ENCODE peak calls at places on chromosomes 11 and 22, in five cellular contexts. One of them, this sample, is unnamed.

GRCh38 chr11:120512727-120513435 is 1.3 kb downstream of the GRIK4 start:
- DNase-seq in activated CD8-positive, alpha-beta memory T cell treated with anti-CD3 and anti-CD28 coated beads for 1 hour: no peak
- DNase-seq in left ventricle myocardium inferior: no peak
- DNase-seq in right cardiac atrium: no peak
- DNase-seq in HCEC 1CT: no peak
- DNase-seq in this sample: no peak

GRCh38 chr22:49749885-49750510 is 77.7 kb downstream of the BRD1 start:
- DNase-seq in right cardiac atrium: no peak
- DNase-seq in activated CD8-positive, alpha-beta memory T cell treated with anti-CD3 and anti-CD28 coated beads for 1 hour: no peak
- DNase-seq in left ventricle myocardium inferior: no peak
- DNase-seq in HCEC 1CT: no peak
- DNase-seq in this sample: no peak

GRCh38 chr11:111937461-111937769 is 272 bp downstream of the DIXDC1 start:
- DNase-seq in HCEC 1CT: no peak
- DNase-seq in activated CD8-positive, alpha-beta memory T cell treated with anti-CD3 and anti-CD28 coated beads for 1 hour: no peak
- DNase-seq in left ventricle myocardium inferior: no peak
- DNase-seq in right cardiac atrium: no peak
- DNase-seq in this sample: no peak

GRCh38 chr11:413120-414081 is 1.4 kb downstream of the SIGIRR start:
- DNase-seq in left ventricle myocardium inferior: no peak
- DNase-seq in HCEC 1CT: no peak
- DNase-seq in right cardiac atrium: peak
- DNase-seq in activated CD8-positive, alpha-beta memory T cell treated with anti-CD3 and anti-CD28 coated beads for 1 hour: no peak
- DNase-seq in this sample: no peak

GRCh38 chr11:79367844-79368243 is 73.0 kb downstream of the TENM4 start:
- DNase-seq in right cardiac atrium: no peak
- DNase-seq in HCEC 1CT: no peak
- DNase-seq in activated CD8-positive, alpha-beta memory T cell treated with anti-CD3 and anti-CD28 coated beads for 1 hour: no peak
- DNase-seq in left ventricle myocardium inferior: no peak
- DNase-seq in this sample: no peak

GRCh38 chr11:986270-986951 is 50.1 kb downstream of the MUC6 start:
- DNase-seq in activated CD8-positive, alpha-beta memory T cell treated with anti-CD3 and anti-CD28 coated beads for 1 hour: no peak
- DNase-seq in right cardiac atrium: peak
- DNase-seq in left ventricle myocardium inferior: no peak
- DNase-seq in HCEC 1CT: no peak
- DNase-seq in this sample: no peak

GRCh38 chr11:14973621-14974020 is 1.5 kb upstream of the CALCA start:
- DNase-seq in right cardiac atrium: no peak
- DNase-seq in left ventricle myocardium inferior: no peak
- DNase-seq in HCEC 1CT: no peak
- DNase-seq in activated CD8-positive, alpha-beta memory T cell treated with anti-CD3 and anti-CD28 coated beads for 1 hour: no peak
- DNase-seq in this sample: no peak

GRCh38 chr11:126163074-126163700 is 48.3 kb downstream of the RPUSD4 start:
- DNase-seq in activated CD8-positive, alpha-beta memory T cell treated with anti-CD3 and anti-CD28 coated beads for 1 hour: no peak
- DNase-seq in right cardiac atrium: no peak
- DNase-seq in HCEC 1CT: peak
- DNase-seq in left ventricle myocardium inferior: no peak
- DNase-seq in this sample: no peak

GRCh38 chr11:22624742-22625447 is 728 bp downstream of the FANCF start:
- DNase-seq in right cardiac atrium: no peak
- DNase-seq in left ventricle myocardium inferior: peak
- DNase-seq in HCEC 1CT: peak
- DNase-seq in activated CD8-positive, alpha-beta memory T cell treated with anti-CD3 and anti-CD28 coated beads for 1 hour: no peak
- DNase-seq in this sample: peak

GRCh38 chr11:28152743-28153142 is 44.6 kb downstream of the METTL15 start:
- DNase-seq in left ventricle myocardium inferior: no peak
- DNase-seq in right cardiac atrium: no peak
- DNase-seq in activated CD8-positive, alpha-beta memory T cell treated with anti-CD3 and anti-CD28 coated beads for 1 hour: no peak
- DNase-seq in HCEC 1CT: no peak
- DNase-seq in this sample: no peak

GRCh38 chr22:50422046-50422445 is 52.8 kb downstream of the SBF1 start:
- DNase-seq in left ventricle myocardium inferior: no peak
- DNase-seq in right cardiac atrium: peak
- DNase-seq in HCEC 1CT: no peak
- DNase-seq in activated CD8-positive, alpha-beta memory T cell treated with anti-CD3 and anti-CD28 coated beads for 1 hour: no peak
- DNase-seq in this sample: no peak

GRCh38 chr22:29580200-29580810 is 608 bp downstream of the NIPSNAP1 start:
- DNase-seq in left ventricle myocardium inferior: no peak
- DNase-seq in right cardiac atrium: no peak
- DNase-seq in HCEC 1CT: no peak
- DNase-seq in activated CD8-positive, alpha-beta memory T cell treated with anti-CD3 and anti-CD28 coated beads for 1 hour: no peak
- DNase-seq in this sample: no peak

GRCh38 chr11:86955674-86956522 is 703 bp upstream of the FZD4 start:
- DNase-seq in HCEC 1CT: peak
- DNase-seq in right cardiac atrium: peak
- DNase-seq in activated CD8-positive, alpha-beta memory T cell treated with anti-CD3 and anti-CD28 coated beads for 1 hour: no peak
- DNase-seq in left ventricle myocardium inferior: peak
- DNase-seq in this sample: peak

GRCh38 chr22:37314315-37315046 is 32.2 kb downstream of the CYTH4 start:
- DNase-seq in activated CD8-positive, alpha-beta memory T cell treated with anti-CD3 and anti-CD28 coated beads for 1 hour: no peak
- DNase-seq in right cardiac atrium: no peak
- DNase-seq in left ventricle myocardium inferior: no peak
- DNase-seq in HCEC 1CT: no peak
- DNase-seq in this sample: no peak

GRCh38 chr11:35236667-35237003 is 97.7 kb downstream of the CD44 start:
- DNase-seq in HCEC 1CT: no peak
- DNase-seq in activated CD8-positive, alpha-beta memory T cell treated with anti-CD3 and anti-CD28 coated beads for 1 hour: no peak
- DNase-seq in left ventricle myocardium inferior: no peak
- DNase-seq in right cardiac atrium: no peak
- DNase-seq in this sample: no peak

GRCh38 chr22:31243339-31244043 is 31.4 kb downstream of the LIMK2 start:
- DNase-seq in activated CD8-positive, alpha-beta memory T cell treated with anti-CD3 and anti-CD28 coated beads for 1 hour: no peak
- DNase-seq in right cardiac atrium: no peak
- DNase-seq in left ventricle myocardium inferior: no peak
- DNase-seq in HCEC 1CT: no peak
- DNase-seq in this sample: no peak

GRCh38 chr11:69131644-69132300 is 24.0 kb upstream of the SMIM38 start:
- DNase-seq in activated CD8-positive, alpha-beta memory T cell treated with anti-CD3 and anti-CD28 coated beads for 1 hour: no peak
- DNase-seq in right cardiac atrium: peak
- DNase-seq in left ventricle myocardium inferior: peak
- DNase-seq in HCEC 1CT: peak
- DNase-seq in this sample: peak

GRCh38 chr11:94493146-94493442 is 550 bp downstream of the MRE11 start:
- DNase-seq in left ventricle myocardium inferior: no peak
- DNase-seq in HCEC 1CT: no peak
- DNase-seq in activated CD8-positive, alpha-beta memory T cell treated with anti-CD3 and anti-CD28 coated beads for 1 hour: no peak
- DNase-seq in right cardiac atrium: no peak
- DNase-seq in this sample: peak

GRCh38 chr11:32400196-32400595 is 35.1 kb downstream of the WT1 start:
- DNase-seq in activated CD8-positive, alpha-beta memory T cell treated with anti-CD3 and anti-CD28 coated beads for 1 hour: no peak
- DNase-seq in left ventricle myocardium inferior: no peak
- DNase-seq in right cardiac atrium: no peak
- DNase-seq in HCEC 1CT: peak
- DNase-seq in this sample: no peak

GRCh38 chr22:27226666-27227065 is 569.3 kb downstream of the MIAT start:
- DNase-seq in left ventricle myocardium inferior: no peak
- DNase-seq in activated CD8-positive, alpha-beta memory T cell treated with anti-CD3 and anti-CD28 coated beads for 1 hour: no peak
- DNase-seq in HCEC 1CT: no peak
- DNase-seq in right cardiac atrium: no peak
- DNase-seq in this sample: no peak

GRCh38 chr11:74770456-74770855 is 21.8 kb downstream of the RNF169 start:
- DNase-seq in left ventricle myocardium inferior: no peak
- DNase-seq in right cardiac atrium: no peak
- DNase-seq in HCEC 1CT: no peak
- DNase-seq in activated CD8-positive, alpha-beta memory T cell treated with anti-CD3 and anti-CD28 coated beads for 1 hour: no peak
- DNase-seq in this sample: no peak

GRCh38 chr11:1122356-1123002 is 35.3 kb upstream of the MUC5AC start:
- DNase-seq in activated CD8-positive, alpha-beta memory T cell treated with anti-CD3 and anti-CD28 coated beads for 1 hour: no peak
- DNase-seq in HCEC 1CT: no peak
- DNase-seq in right cardiac atrium: peak
- DNase-seq in left ventricle myocardium inferior: no peak
- DNase-seq in this sample: no peak

GRCh38 chr11:101456812-101457211 is 127.0 kb downstream of the TRPC6 start:
- DNase-seq in HCEC 1CT: peak
- DNase-seq in activated CD8-positive, alpha-beta memory T cell treated with anti-CD3 and anti-CD28 coated beads for 1 hour: no peak
- DNase-seq in left ventricle myocardium inferior: no peak
- DNase-seq in right cardiac atrium: no peak
- DNase-seq in this sample: peak

GRCh38 chr11:58905716-58906547 is 33.4 kb upstream of the GLYATL1 start:
- DNase-seq in HCEC 1CT: peak
- DNase-seq in left ventricle myocardium inferior: peak
- DNase-seq in activated CD8-positive, alpha-beta memory T cell treated with anti-CD3 and anti-CD28 coated beads for 1 hour: no peak
- DNase-seq in right cardiac atrium: peak
- DNase-seq in this sample: no peak

GRCh38 chr11:116830184-116830912 is 641 bp downstream of the APOC3 start:
- DNase-seq in right cardiac atrium: peak
- DNase-seq in HCEC 1CT: no peak
- DNase-seq in left ventricle myocardium inferior: no peak
- DNase-seq in activated CD8-positive, alpha-beta memory T cell treated with anti-CD3 and anti-CD28 coated beads for 1 hour: no peak
- DNase-seq in this sample: no peak

GRCh38 chr22:50620861-50621490 is 7.0 kb downstream of the ARSA start:
- DNase-seq in HCEC 1CT: no peak
- DNase-seq in right cardiac atrium: no peak
- DNase-seq in activated CD8-positive, alpha-beta memory T cell treated with anti-CD3 and anti-CD28 coated beads for 1 hour: no peak
- DNase-seq in left ventricle myocardium inferior: no peak
- DNase-seq in this sample: peak

GRCh38 chr11:72584293-72584921 is 89.8 kb downstream of the PDE2A start:
- DNase-seq in HCEC 1CT: no peak
- DNase-seq in right cardiac atrium: peak
- DNase-seq in left ventricle myocardium inferior: peak
- DNase-seq in activated CD8-positive, alpha-beta memory T cell treated with anti-CD3 and anti-CD28 coated beads for 1 hour: no peak
- DNase-seq in this sample: no peak

GRCh38 chr11:2417856-2418705 is 17.5 kb downstream of the TSSC4 start:
- DNase-seq in right cardiac atrium: peak
- DNase-seq in activated CD8-positive, alpha-beta memory T cell treated with anti-CD3 and anti-CD28 coated beads for 1 hour: no peak
- DNase-seq in left ventricle myocardium inferior: no peak
- DNase-seq in HCEC 1CT: no peak
- DNase-seq in this sample: no peak

GRCh38 chr11:73513707-73514106 is 84.2 kb downstream of the FAM168A start:
- DNase-seq in HCEC 1CT: no peak
- DNase-seq in activated CD8-positive, alpha-beta memory T cell treated with anti-CD3 and anti-CD28 coated beads for 1 hour: no peak
- DNase-seq in right cardiac atrium: no peak
- DNase-seq in left ventricle myocardium inferior: no peak
- DNase-seq in this sample: no peak

GRCh38 chr11:28736256-28736655 is 628.1 kb downstream of the METTL15 start:
- DNase-seq in right cardiac atrium: no peak
- DNase-seq in HCEC 1CT: no peak
- DNase-seq in activated CD8-positive, alpha-beta memory T cell treated with anti-CD3 and anti-CD28 coated beads for 1 hour: no peak
- DNase-seq in left ventricle myocardium inferior: no peak
- DNase-seq in this sample: no peak

GRCh38 chr11:134592391-134592990 is 180.4 kb upstream of the B3GAT1 start:
- DNase-seq in left ventricle myocardium inferior: no peak
- DNase-seq in right cardiac atrium: no peak
- DNase-seq in HCEC 1CT: no peak
- DNase-seq in activated CD8-positive, alpha-beta memory T cell treated with anti-CD3 and anti-CD28 coated beads for 1 hour: peak
- DNase-seq in this sample: peak

GRCh38 chr11:122071680-122072321 is 44.2 kb downstream of the BLID start:
- DNase-seq in activated CD8-positive, alpha-beta memory T cell treated with anti-CD3 and anti-CD28 coated beads for 1 hour: no peak
- DNase-seq in left ventricle myocardium inferior: no peak
- DNase-seq in right cardiac atrium: no peak
- DNase-seq in HCEC 1CT: no peak
- DNase-seq in this sample: no peak

GRCh38 chr22:47157093-47157420 is 394.6 kb downstream of the TBC1D22A start:
- DNase-seq in left ventricle myocardium inferior: no peak
- DNase-seq in right cardiac atrium: peak
- DNase-seq in activated CD8-positive, alpha-beta memory T cell treated with anti-CD3 and anti-CD28 coated beads for 1 hour: no peak
- DNase-seq in HCEC 1CT: no peak
- DNase-seq in this sample: no peak

GRCh38 chr11:86977441-86978050 is 22.4 kb upstream of the FZD4 start:
- DNase-seq in HCEC 1CT: no peak
- DNase-seq in left ventricle myocardium inferior: no peak
- DNase-seq in activated CD8-positive, alpha-beta memory T cell treated with anti-CD3 and anti-CD28 coated beads for 1 hour: no peak
- DNase-seq in right cardiac atrium: peak
- DNase-seq in this sample: no peak